ENCODE peak calls at places on chromosomes 1 and 21, in four cellular contexts. One of them, this sample, is unnamed.

GRCh38 chr1:168485048-168485447 is 58.7 kb downstream of the XCL2 start:
- DNase-seq in A549: no peak
- DNase-seq in GM12878: no peak
- DNase-seq in HepG2: no peak
- DNase-seq in this sample: no peak

GRCh38 chr1:228930479-228930957 is 195.2 kb downstream of the RHOU start:
- DNase-seq in A549: no peak
- DNase-seq in GM12878: no peak
- DNase-seq in HepG2: no peak
- DNase-seq in this sample: no peak

GRCh38 chr1:229171934-229172333 is 99.0 kb upstream of the RAB4A start:
- DNase-seq in A549: no peak
- DNase-seq in GM12878: no peak
- DNase-seq in HepG2: no peak
- DNase-seq in this sample: no peak

GRCh38 chr1:234729566-234729965 is 119.6 kb upstream of the IRF2BP2 start:
- DNase-seq in A549: no peak
- DNase-seq in GM12878: no peak
- DNase-seq in HepG2: no peak
- DNase-seq in this sample: no peak

GRCh38 chr1:156618853-156619581 is at the start of gene HAPLN2:
- DNase-seq in A549: peak
- DNase-seq in GM12878: no peak
- DNase-seq in HepG2: peak
- DNase-seq in this sample: no peak

GRCh38 chr1:28287315-28287714 is 28.0 kb downstream of the SESN2 start:
- DNase-seq in A549: no peak
- DNase-seq in GM12878: no peak
- DNase-seq in HepG2: no peak
- DNase-seq in this sample: no peak

GRCh38 chr1:42479621-42480020 is 16.5 kb downstream of the CCDC30 start:
- DNase-seq in A549: peak
- DNase-seq in GM12878: no peak
- DNase-seq in HepG2: peak
- DNase-seq in this sample: no peak

GRCh38 chr1:913491-914252 is 10.1 kb upstream of the SAMD11 start:
- DNase-seq in A549: no peak
- DNase-seq in GM12878: no peak
- DNase-seq in HepG2: no peak
- DNase-seq in this sample: no peak

GRCh38 chr21:34029724-34030528 is 43.5 kb upstream of the MRPS6 start:
- DNase-seq in A549: peak
- DNase-seq in GM12878: peak
- DNase-seq in HepG2: peak
- DNase-seq in this sample: peak

GRCh38 chr1:12613180-12613579 is 4.8 kb downstream of the DHRS3 start:
- DNase-seq in A549: no peak
- DNase-seq in GM12878: no peak
- DNase-seq in HepG2: no peak
- DNase-seq in this sample: no peak

GRCh38 chr1:242196914-242197313 is 198.0 kb upstream of the MAP1LC3C start:
- DNase-seq in A549: no peak
- DNase-seq in GM12878: no peak
- DNase-seq in HepG2: no peak
- DNase-seq in this sample: no peak

GRCh38 chr1:159008744-159009188 is 941 bp upstream of the IFI16 start:
- DNase-seq in A549: no peak
- DNase-seq in GM12878: peak
- DNase-seq in HepG2: no peak
- DNase-seq in this sample: no peak

GRCh38 chr1:24338447-24338846 is 19.3 kb downstream of the GRHL3 start:
- DNase-seq in A549: no peak
- DNase-seq in GM12878: no peak
- DNase-seq in HepG2: no peak
- DNase-seq in this sample: no peak

GRCh38 chr1:98870959-98871903 is 133.4 kb downstream of the PLPPR5 start:
- DNase-seq in A549: no peak
- DNase-seq in GM12878: peak
- DNase-seq in HepG2: no peak
- DNase-seq in this sample: peak

GRCh38 chr1:99580451-99580850 is 65.5 kb upstream of the PALMD start:
- DNase-seq in A549: no peak
- DNase-seq in GM12878: no peak
- DNase-seq in HepG2: no peak
- DNase-seq in this sample: no peak

GRCh38 chr1:70134148-70134547 is 71.2 kb downstream of the LRRC40 start:
- DNase-seq in A549: no peak
- DNase-seq in GM12878: no peak
- DNase-seq in HepG2: no peak
- DNase-seq in this sample: no peak

GRCh38 chr1:47690341-47691244 is 252.7 kb downstream of the FOXD2 start:
- DNase-seq in A549: no peak
- DNase-seq in GM12878: no peak
- DNase-seq in HepG2: no peak
- DNase-seq in this sample: no peak

GRCh38 chr1:239633432-239633831 is 247.1 kb downstream of the CHRM3 start:
- DNase-seq in A549: no peak
- DNase-seq in GM12878: no peak
- DNase-seq in HepG2: no peak
- DNase-seq in this sample: no peak

GRCh38 chr21:27759091-27759659 is 792.3 kb upstream of the ADAMTS5 start:
- DNase-seq in A549: no peak
- DNase-seq in GM12878: no peak
- DNase-seq in HepG2: no peak
- DNase-seq in this sample: no peak

GRCh38 chr1:202007703-202008489 is 2.5 kb upstream of the ELF3 start:
- DNase-seq in A549: no peak
- DNase-seq in GM12878: no peak
- DNase-seq in HepG2: no peak
- DNase-seq in this sample: no peak

GRCh38 chr1:54338479-54338878 is 67.7 kb downstream of the SSBP3 start:
- DNase-seq in A549: no peak
- DNase-seq in GM12878: no peak
- DNase-seq in HepG2: no peak
- DNase-seq in this sample: no peak

GRCh38 chr1:19640363-19641316 is 3.5 kb upstream of the NBL1 start:
- DNase-seq in A549: peak
- DNase-seq in GM12878: no peak
- DNase-seq in HepG2: peak
- DNase-seq in this sample: peak

GRCh38 chr1:101264699-101265098 is 27.9 kb downstream of the S1PR1 start:
- DNase-seq in A549: peak
- DNase-seq in GM12878: no peak
- DNase-seq in HepG2: no peak
- DNase-seq in this sample: peak

GRCh38 chr1:179575497-179576314 is at the start of gene NPHS2:
- DNase-seq in A549: no peak
- DNase-seq in GM12878: no peak
- DNase-seq in HepG2: no peak
- DNase-seq in this sample: peak

GRCh38 chr1:161080391-161081150 is 8.8 kb downstream of the NECTIN4 start:
- DNase-seq in A549: no peak
- DNase-seq in GM12878: no peak
- DNase-seq in HepG2: no peak
- DNase-seq in this sample: no peak

GRCh38 chr1:183245366-183245765 is 59.3 kb downstream of the LAMC2 start:
- DNase-seq in A549: no peak
- DNase-seq in GM12878: no peak
- DNase-seq in HepG2: no peak
- DNase-seq in this sample: no peak

GRCh38 chr1:17183388-17184160 is 21.4 kb upstream of the PADI1 start:
- DNase-seq in A549: no peak
- DNase-seq in GM12878: no peak
- DNase-seq in HepG2: no peak
- DNase-seq in this sample: no peak

GRCh38 chr1:8439015-8439702 is 121.2 kb downstream of the SLC45A1 start:
- DNase-seq in A549: no peak
- DNase-seq in GM12878: no peak
- DNase-seq in HepG2: peak
- DNase-seq in this sample: peak

GRCh38 chr1:46522184-46522968 is 29.1 kb downstream of the KNCN start:
- DNase-seq in A549: peak
- DNase-seq in GM12878: no peak
- DNase-seq in HepG2: no peak
- DNase-seq in this sample: no peak

GRCh38 chr1:231359113-231359512 is 21.0 kb downstream of the SPRTN start:
- DNase-seq in A549: peak
- DNase-seq in GM12878: no peak
- DNase-seq in HepG2: no peak
- DNase-seq in this sample: no peak

GRCh38 chr21:44671911-44672310 is 5.2 kb upstream of the KRTAP12-2 start:
- DNase-seq in A549: no peak
- DNase-seq in GM12878: no peak
- DNase-seq in HepG2: no peak
- DNase-seq in this sample: no peak

GRCh38 chr21:44667612-44668011 is 885 bp upstream of the KRTAP12-2 start:
- DNase-seq in A549: no peak
- DNase-seq in GM12878: no peak
- DNase-seq in HepG2: no peak
- DNase-seq in this sample: no peak

GRCh38 chr21:44670642-44671432 is 4.1 kb upstream of the KRTAP12-2 start:
- DNase-seq in A549: no peak
- DNase-seq in GM12878: no peak
- DNase-seq in HepG2: no peak
- DNase-seq in this sample: no peak

GRCh38 chr21:44664691-44665090 is 2.0 kb downstream of the KRTAP12-2 start:
- DNase-seq in A549: no peak
- DNase-seq in GM12878: no peak
- DNase-seq in HepG2: no peak
- DNase-seq in this sample: no peak

DNA sequence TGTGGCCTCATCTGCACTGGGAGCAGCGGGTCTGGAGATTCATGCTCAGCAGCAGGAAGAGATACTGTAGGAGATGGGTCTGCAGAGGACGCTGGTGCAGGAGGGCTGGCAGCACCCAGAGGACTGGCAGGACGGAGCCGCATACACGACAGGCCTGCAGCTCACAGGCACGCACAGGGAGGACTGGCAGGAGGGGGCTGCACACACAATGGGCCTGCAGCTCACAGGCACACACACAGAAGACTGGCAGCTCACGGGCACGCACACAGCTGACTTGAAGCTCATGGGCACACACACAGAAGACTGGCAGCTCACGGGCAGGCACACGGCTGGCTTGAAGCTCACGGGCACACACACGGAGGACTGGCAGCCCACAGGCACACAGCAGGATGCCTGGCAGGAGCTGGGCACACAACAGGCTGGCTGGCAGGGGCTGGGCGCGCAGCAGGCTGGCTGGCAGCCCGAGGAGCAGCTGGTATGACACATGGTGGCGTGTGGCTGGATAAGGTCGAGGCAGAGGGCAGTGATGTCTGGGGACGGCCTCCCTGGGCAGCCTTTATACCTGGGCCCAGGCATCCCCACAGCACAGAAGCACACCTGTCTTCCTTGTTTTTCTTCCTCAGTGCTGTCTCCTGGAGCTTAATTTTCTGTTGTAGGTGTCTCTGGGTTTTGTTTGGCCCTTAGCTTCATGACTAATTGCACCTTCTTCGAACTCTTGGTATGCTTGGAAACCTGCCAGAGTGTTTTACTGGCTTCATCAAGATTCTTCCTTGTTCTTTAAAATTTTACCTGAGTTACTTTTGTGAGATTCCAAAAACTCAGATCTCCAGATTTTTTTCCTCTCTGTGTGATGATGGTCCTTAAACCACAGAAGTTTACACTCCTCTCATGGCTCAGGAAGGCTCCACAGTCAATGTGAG is at the start of gene KRTAP12-2:
- DNase-seq in A549: no peak
- DNase-seq in GM12878: no peak
- DNase-seq in HepG2: no peak
- DNase-seq in this sample: no peak
- TF ChIP-seq PBX3 in A549: no peak
- TF ChIP-seq PBX3 in GM12878: no peak
- TF ChIP-seq PBX3 in HepG2: no peak
- TF ChIP-seq PBX3 in this sample: no peak

GRCh38 chr21:42524341-42525227 is 10.9 kb downstream of the SLC37A1 start:
- DNase-seq in A549: no peak
- DNase-seq in GM12878: peak
- DNase-seq in HepG2: peak
- DNase-seq in this sample: no peak
- TF ChIP-seq PBX3 in A549: no peak
- TF ChIP-seq PBX3 in GM12878: no peak
- TF ChIP-seq PBX3 in HepG2: no peak
- TF ChIP-seq PBX3 in this sample: no peak

GRCh38 chr1:22526098-22526497 is 37.2 kb upstream of the EPHA8 start:
- DNase-seq in A549: no peak
- DNase-seq in GM12878: no peak
- DNase-seq in HepG2: no peak
- DNase-seq in this sample: no peak
- TF ChIP-seq PBX3 in A549: no peak
- TF ChIP-seq PBX3 in GM12878: no peak
- TF ChIP-seq PBX3 in HepG2: no peak
- TF ChIP-seq PBX3 in this sample: no peak

GRCh38 chr1:245715291-245715701 is 560.5 kb downstream of the KIF26B start:
- DNase-seq in A549: no peak
- DNase-seq in GM12878: no peak
- DNase-seq in HepG2: no peak
- DNase-seq in this sample: no peak
- TF ChIP-seq PBX3 in A549: no peak
- TF ChIP-seq PBX3 in GM12878: no peak
- TF ChIP-seq PBX3 in HepG2: no peak
- TF ChIP-seq PBX3 in this sample: no peak

DNA sequence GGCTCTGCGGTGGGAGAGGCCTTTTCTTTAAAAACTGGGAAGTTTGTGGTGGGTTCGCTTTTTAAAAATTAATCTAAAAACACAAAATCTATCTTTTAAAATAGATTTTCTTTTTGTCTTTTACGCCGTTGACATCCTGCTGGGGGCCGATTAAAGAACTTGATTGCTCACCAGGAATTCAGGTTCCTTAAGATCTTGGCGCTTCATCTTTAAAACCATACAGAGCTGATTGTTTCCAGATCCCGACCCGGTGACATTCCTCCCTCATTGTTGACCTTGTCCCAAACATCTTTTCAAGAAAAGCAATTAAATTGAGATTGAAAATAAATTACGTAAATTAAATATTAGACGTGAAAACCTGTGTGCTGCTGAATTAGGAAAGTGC is 546 bp upstream of the ZNF697 start:
- DNase-seq in A549: no peak
- DNase-seq in GM12878: no peak
- DNase-seq in HepG2: no peak
- DNase-seq in this sample: no peak
- TF ChIP-seq PBX3 in A549: no peak
- TF ChIP-seq PBX3 in GM12878: no peak
- TF ChIP-seq PBX3 in HepG2: no peak
- TF ChIP-seq PBX3 in this sample: peak